ENCODE peak calls at places on chromosomes 3 and 15, in eight cellular contexts. One of them, this sample, is unnamed.

GRCh38 chr3:122946185-122946584 is 81.4 kb downstream of the SEMA5B start:
- DNase-seq in prostate gland: no peak
- DNase-seq in stimulated activated naive CD4-positive, alpha-beta T cell treated with Interleukin-2 at 50 U/mL for 16 hours: no peak
- DNase-seq in NB4: no peak
- DNase-seq in activated T-helper 1 cell treated with anti-CD3 and anti-CD28 coated beads, Interleukin-12 subunit alpha, Interleukin-12 subunit beta, Interleukin-2, Interleukin-4 antibody, amounts not matched to agents 30 ng/mL and 10 ng/mL and 1 ng/mL, durations not matched to agents 14 hours and 24 hours and 36 hours: no peak
- DNase-seq in colonic mucosa: no peak
- DNase-seq in RPMI8226: no peak
- DNase-seq in H9: no peak
- DNase-seq in this sample: no peak

GRCh38 chr15:76514292-76514691 is 177.7 kb downstream of the ISL2 start:
- DNase-seq in H9: no peak
- DNase-seq in RPMI8226: no peak
- DNase-seq in activated T-helper 1 cell treated with anti-CD3 and anti-CD28 coated beads, Interleukin-12 subunit alpha, Interleukin-12 subunit beta, Interleukin-2, Interleukin-4 antibody, amounts not matched to agents 30 ng/mL and 10 ng/mL and 1 ng/mL, durations not matched to agents 14 hours and 24 hours and 36 hours: no peak
- DNase-seq in NB4: no peak
- DNase-seq in prostate gland: no peak
- DNase-seq in stimulated activated naive CD4-positive, alpha-beta T cell treated with Interleukin-2 at 50 U/mL for 16 hours: no peak
- DNase-seq in colonic mucosa: no peak
- DNase-seq in this sample: no peak

GRCh38 chr15:25733036-25733855 is 129.9 kb downstream of the ATP10A start:
- DNase-seq in RPMI8226: no peak
- DNase-seq in activated T-helper 1 cell treated with anti-CD3 and anti-CD28 coated beads, Interleukin-12 subunit alpha, Interleukin-12 subunit beta, Interleukin-2, Interleukin-4 antibody, amounts not matched to agents 30 ng/mL and 10 ng/mL and 1 ng/mL, durations not matched to agents 14 hours and 24 hours and 36 hours: no peak
- DNase-seq in stimulated activated naive CD4-positive, alpha-beta T cell treated with Interleukin-2 at 50 U/mL for 16 hours: no peak
- DNase-seq in NB4: no peak
- DNase-seq in prostate gland: no peak
- DNase-seq in colonic mucosa: no peak
- DNase-seq in H9: no peak
- DNase-seq in this sample: no peak

GRCh38 chr15:56943398-56943797 is 25.0 kb downstream of the TCF12 start:
- DNase-seq in RPMI8226: no peak
- DNase-seq in H9: no peak
- DNase-seq in activated T-helper 1 cell treated with anti-CD3 and anti-CD28 coated beads, Interleukin-12 subunit alpha, Interleukin-12 subunit beta, Interleukin-2, Interleukin-4 antibody, amounts not matched to agents 30 ng/mL and 10 ng/mL and 1 ng/mL, durations not matched to agents 14 hours and 24 hours and 36 hours: no peak
- DNase-seq in prostate gland: no peak
- DNase-seq in NB4: no peak
- DNase-seq in colonic mucosa: no peak
- DNase-seq in stimulated activated naive CD4-positive, alpha-beta T cell treated with Interleukin-2 at 50 U/mL for 16 hours: no peak
- DNase-seq in this sample: no peak

GRCh38 chr3:128698211-128699011 is 27.6 kb upstream of the RAB7A start:
- DNase-seq in stimulated activated naive CD4-positive, alpha-beta T cell treated with Interleukin-2 at 50 U/mL for 16 hours: no peak
- DNase-seq in NB4: peak; percentile 79
- DNase-seq in RPMI8226: no peak
- DNase-seq in prostate gland: peak; percentile 24
- DNase-seq in colonic mucosa: peak; percentile 35
- DNase-seq in H9: peak; percentile 63
- DNase-seq in activated T-helper 1 cell treated with anti-CD3 and anti-CD28 coated beads, Interleukin-12 subunit alpha, Interleukin-12 subunit beta, Interleukin-2, Interleukin-4 antibody, amounts not matched to agents 30 ng/mL and 10 ng/mL and 1 ng/mL, durations not matched to agents 14 hours and 24 hours and 36 hours: no peak
- DNase-seq in this sample: peak; percentile 52

GRCh38 chr3:104503022-104503421 is 863.7 kb upstream of the ALCAM start:
- DNase-seq in H9: no peak
- DNase-seq in stimulated activated naive CD4-positive, alpha-beta T cell treated with Interleukin-2 at 50 U/mL for 16 hours: no peak
- DNase-seq in colonic mucosa: no peak
- DNase-seq in activated T-helper 1 cell treated with anti-CD3 and anti-CD28 coated beads, Interleukin-12 subunit alpha, Interleukin-12 subunit beta, Interleukin-2, Interleukin-4 antibody, amounts not matched to agents 30 ng/mL and 10 ng/mL and 1 ng/mL, durations not matched to agents 14 hours and 24 hours and 36 hours: no peak
- DNase-seq in RPMI8226: no peak
- DNase-seq in NB4: no peak
- DNase-seq in prostate gland: no peak
- DNase-seq in this sample: no peak

GRCh38 chr3:139434764-139435291 is 41.5 kb downstream of the RBP2 start:
- DNase-seq in NB4: no peak
- DNase-seq in H9: no peak
- DNase-seq in activated T-helper 1 cell treated with anti-CD3 and anti-CD28 coated beads, Interleukin-12 subunit alpha, Interleukin-12 subunit beta, Interleukin-2, Interleukin-4 antibody, amounts not matched to agents 30 ng/mL and 10 ng/mL and 1 ng/mL, durations not matched to agents 14 hours and 24 hours and 36 hours: no peak
- DNase-seq in RPMI8226: no peak
- DNase-seq in stimulated activated naive CD4-positive, alpha-beta T cell treated with Interleukin-2 at 50 U/mL for 16 hours: no peak
- DNase-seq in colonic mucosa: no peak
- DNase-seq in prostate gland: peak; percentile 26
- DNase-seq in this sample: no peak

GRCh38 chr3:63135362-63135761 is 142.7 kb upstream of the SYNPR start:
- DNase-seq in colonic mucosa: no peak
- DNase-seq in prostate gland: no peak
- DNase-seq in RPMI8226: no peak
- DNase-seq in NB4: no peak
- DNase-seq in activated T-helper 1 cell treated with anti-CD3 and anti-CD28 coated beads, Interleukin-12 subunit alpha, Interleukin-12 subunit beta, Interleukin-2, Interleukin-4 antibody, amounts not matched to agents 30 ng/mL and 10 ng/mL and 1 ng/mL, durations not matched to agents 14 hours and 24 hours and 36 hours: no peak
- DNase-seq in H9: no peak
- DNase-seq in stimulated activated naive CD4-positive, alpha-beta T cell treated with Interleukin-2 at 50 U/mL for 16 hours: no peak
- DNase-seq in this sample: no peak

GRCh38 chr3:126926684-126927404 is 56.1 kb upstream of the PLXNA1 start:
- DNase-seq in colonic mucosa: no peak
- DNase-seq in prostate gland: no peak
- DNase-seq in H9: no peak
- DNase-seq in NB4: no peak
- DNase-seq in activated T-helper 1 cell treated with anti-CD3 and anti-CD28 coated beads, Interleukin-12 subunit alpha, Interleukin-12 subunit beta, Interleukin-2, Interleukin-4 antibody, amounts not matched to agents 30 ng/mL and 10 ng/mL and 1 ng/mL, durations not matched to agents 14 hours and 24 hours and 36 hours: no peak
- DNase-seq in stimulated activated naive CD4-positive, alpha-beta T cell treated with Interleukin-2 at 50 U/mL for 16 hours: no peak
- DNase-seq in RPMI8226: no peak
- DNase-seq in this sample: no peak

GRCh38 chr3:46613313-46614005 is 1.1 kb downstream of the FAM240A start:
- DNase-seq in RPMI8226: no peak
- DNase-seq in prostate gland: no peak
- DNase-seq in colonic mucosa: no peak
- DNase-seq in activated T-helper 1 cell treated with anti-CD3 and anti-CD28 coated beads, Interleukin-12 subunit alpha, Interleukin-12 subunit beta, Interleukin-2, Interleukin-4 antibody, amounts not matched to agents 30 ng/mL and 10 ng/mL and 1 ng/mL, durations not matched to agents 14 hours and 24 hours and 36 hours: no peak
- DNase-seq in NB4: no peak
- DNase-seq in H9: no peak
- DNase-seq in stimulated activated naive CD4-positive, alpha-beta T cell treated with Interleukin-2 at 50 U/mL for 16 hours: no peak
- DNase-seq in this sample: no peak

GRCh38 chr3:156818890-156819289 is 7.3 kb upstream of the LEKR1 start:
- DNase-seq in RPMI8226: no peak
- DNase-seq in stimulated activated naive CD4-positive, alpha-beta T cell treated with Interleukin-2 at 50 U/mL for 16 hours: no peak
- DNase-seq in colonic mucosa: no peak
- DNase-seq in prostate gland: no peak
- DNase-seq in activated T-helper 1 cell treated with anti-CD3 and anti-CD28 coated beads, Interleukin-12 subunit alpha, Interleukin-12 subunit beta, Interleukin-2, Interleukin-4 antibody, amounts not matched to agents 30 ng/mL and 10 ng/mL and 1 ng/mL, durations not matched to agents 14 hours and 24 hours and 36 hours: no peak
- DNase-seq in H9: no peak
- DNase-seq in NB4: no peak
- DNase-seq in this sample: no peak

GRCh38 chr3:150410311-150411105 is 2.4 kb downstream of the TSC22D2 start:
- DNase-seq in prostate gland: peak; percentile 54
- DNase-seq in NB4: peak; percentile 64
- DNase-seq in activated T-helper 1 cell treated with anti-CD3 and anti-CD28 coated beads, Interleukin-12 subunit alpha, Interleukin-12 subunit beta, Interleukin-2, Interleukin-4 antibody, amounts not matched to agents 30 ng/mL and 10 ng/mL and 1 ng/mL, durations not matched to agents 14 hours and 24 hours and 36 hours: peak; percentile 17
- DNase-seq in stimulated activated naive CD4-positive, alpha-beta T cell treated with Interleukin-2 at 50 U/mL for 16 hours: peak; percentile 14
- DNase-seq in RPMI8226: peak; percentile 74
- DNase-seq in colonic mucosa: peak; percentile 51
- DNase-seq in H9: peak; percentile 34
- DNase-seq in this sample: peak; percentile 41

GRCh38 chr15:80830677-80831076 is 51.5 kb downstream of the CEMIP start:
- DNase-seq in stimulated activated naive CD4-positive, alpha-beta T cell treated with Interleukin-2 at 50 U/mL for 16 hours: no peak
- DNase-seq in prostate gland: no peak
- DNase-seq in RPMI8226: no peak
- DNase-seq in activated T-helper 1 cell treated with anti-CD3 and anti-CD28 coated beads, Interleukin-12 subunit alpha, Interleukin-12 subunit beta, Interleukin-2, Interleukin-4 antibody, amounts not matched to agents 30 ng/mL and 10 ng/mL and 1 ng/mL, durations not matched to agents 14 hours and 24 hours and 36 hours: no peak
- DNase-seq in colonic mucosa: no peak
- DNase-seq in H9: no peak
- DNase-seq in NB4: no peak
- DNase-seq in this sample: no peak

GRCh38 chr3:37592328-37592727 is 269.4 kb upstream of the CTDSPL start:
- DNase-seq in H9: no peak
- DNase-seq in prostate gland: no peak
- DNase-seq in RPMI8226: no peak
- DNase-seq in activated T-helper 1 cell treated with anti-CD3 and anti-CD28 coated beads, Interleukin-12 subunit alpha, Interleukin-12 subunit beta, Interleukin-2, Interleukin-4 antibody, amounts not matched to agents 30 ng/mL and 10 ng/mL and 1 ng/mL, durations not matched to agents 14 hours and 24 hours and 36 hours: no peak
- DNase-seq in NB4: no peak
- DNase-seq in colonic mucosa: no peak
- DNase-seq in stimulated activated naive CD4-positive, alpha-beta T cell treated with Interleukin-2 at 50 U/mL for 16 hours: no peak
- DNase-seq in this sample: no peak

GRCh38 chr3:123533554-123534159 is 51.2 kb downstream of the HACD2 start:
- DNase-seq in RPMI8226: no peak
- DNase-seq in activated T-helper 1 cell treated with anti-CD3 and anti-CD28 coated beads, Interleukin-12 subunit alpha, Interleukin-12 subunit beta, Interleukin-2, Interleukin-4 antibody, amounts not matched to agents 30 ng/mL and 10 ng/mL and 1 ng/mL, durations not matched to agents 14 hours and 24 hours and 36 hours: no peak
- DNase-seq in prostate gland: no peak
- DNase-seq in colonic mucosa: no peak
- DNase-seq in stimulated activated naive CD4-positive, alpha-beta T cell treated with Interleukin-2 at 50 U/mL for 16 hours: no peak
- DNase-seq in NB4: no peak
- DNase-seq in H9: no peak
- DNase-seq in this sample: no peak

GRCh38 chr3:33786565-33787327 is 11.7 kb upstream of the PDCD6IP start:
- DNase-seq in H9: no peak
- DNase-seq in prostate gland: no peak
- DNase-seq in stimulated activated naive CD4-positive, alpha-beta T cell treated with Interleukin-2 at 50 U/mL for 16 hours: no peak
- DNase-seq in colonic mucosa: no peak
- DNase-seq in NB4: no peak
- DNase-seq in RPMI8226: no peak
- DNase-seq in activated T-helper 1 cell treated with anti-CD3 and anti-CD28 coated beads, Interleukin-12 subunit alpha, Interleukin-12 subunit beta, Interleukin-2, Interleukin-4 antibody, amounts not matched to agents 30 ng/mL and 10 ng/mL and 1 ng/mL, durations not matched to agents 14 hours and 24 hours and 36 hours: no peak
- DNase-seq in this sample: no peak

GRCh38 chr3:51933471-51934138 is 8.1 kb downstream of the RRP9 start:
- DNase-seq in prostate gland: no peak
- DNase-seq in H9: no peak
- DNase-seq in activated T-helper 1 cell treated with anti-CD3 and anti-CD28 coated beads, Interleukin-12 subunit alpha, Interleukin-12 subunit beta, Interleukin-2, Interleukin-4 antibody, amounts not matched to agents 30 ng/mL and 10 ng/mL and 1 ng/mL, durations not matched to agents 14 hours and 24 hours and 36 hours: no peak
- DNase-seq in NB4: no peak
- DNase-seq in RPMI8226: no peak
- DNase-seq in stimulated activated naive CD4-positive, alpha-beta T cell treated with Interleukin-2 at 50 U/mL for 16 hours: no peak
- DNase-seq in colonic mucosa: no peak
- DNase-seq in this sample: no peak

GRCh38 chr3:87191641-87192040 is 35.5 kb upstream of the CHMP2B start:
- DNase-seq in stimulated activated naive CD4-positive, alpha-beta T cell treated with Interleukin-2 at 50 U/mL for 16 hours: no peak
- DNase-seq in colonic mucosa: no peak
- DNase-seq in NB4: no peak
- DNase-seq in H9: no peak
- DNase-seq in RPMI8226: no peak
- DNase-seq in activated T-helper 1 cell treated with anti-CD3 and anti-CD28 coated beads, Interleukin-12 subunit alpha, Interleukin-12 subunit beta, Interleukin-2, Interleukin-4 antibody, amounts not matched to agents 30 ng/mL and 10 ng/mL and 1 ng/mL, durations not matched to agents 14 hours and 24 hours and 36 hours: no peak
- DNase-seq in prostate gland: no peak
- DNase-seq in this sample: no peak

GRCh38 chr3:128895843-128896365 is 16.5 kb downstream of the ACAD9 start:
- DNase-seq in colonic mucosa: no peak
- DNase-seq in H9: no peak
- DNase-seq in stimulated activated naive CD4-positive, alpha-beta T cell treated with Interleukin-2 at 50 U/mL for 16 hours: no peak
- DNase-seq in prostate gland: no peak
- DNase-seq in NB4: no peak
- DNase-seq in activated T-helper 1 cell treated with anti-CD3 and anti-CD28 coated beads, Interleukin-12 subunit alpha, Interleukin-12 subunit beta, Interleukin-2, Interleukin-4 antibody, amounts not matched to agents 30 ng/mL and 10 ng/mL and 1 ng/mL, durations not matched to agents 14 hours and 24 hours and 36 hours: no peak
- DNase-seq in RPMI8226: no peak
- DNase-seq in this sample: no peak